ENCODE peak calls at places on chromosomes 6 and 20, in four cellular contexts. E is AG10803, W is thoracic aorta, X is fibroblast of lung. J is an unnamed sample.

GRCh38 chr20:1434571-1435336 is 31.9 kb downstream of the NSFL1C start:
- DNase-seq in E (peak), X (peak), W (no peak), J (peak)

GRCh38 chr6:33007831-33008395 is 1.5 kb downstream of the HLA-DOA start:
- DNase-seq in E (no peak), W (no peak), X (no peak), J (no peak)

GRCh38 chr20:61178431-61179080 is 73.5 kb upstream of the CDH4 start:
- DNase-seq in X (no peak), E (no peak), W (no peak), J (no peak)

GRCh38 chr20:51931321-51931720 is 129.0 kb upstream of the SALL4 start:
- DNase-seq in E (no peak), W (no peak), X (no peak), J (no peak)

GRCh38 chr20:44805991-44806729 is 4.2 kb downstream of the RIMS4 start:
- DNase-seq in W (peak), X (peak), E (peak), J (peak)

GRCh38 chr6:127606131-127606562 is 29.2 kb downstream of the C6orf58 start:
- DNase-seq in E (peak), X (peak), W (no peak), J (peak)

GRCh38 chr6:87574237-87574636 is 15.6 kb downstream of the RARS2 start:
- DNase-seq in E (no peak), X (no peak), W (no peak), J (no peak)

GRCh38 chr6:89799756-89800155 is 19.8 kb downstream of the MDN1 start:
- DNase-seq in X (no peak), E (no peak), W (no peak), J (no peak)

GRCh38 chr6:16759181-16759645 is 2.0 kb downstream of the ATXN1 start:
- DNase-seq in E (peak), W (no peak), X (no peak), J (peak)

GRCh38 chr20:40744494-40745175 is 55.6 kb upstream of the MAFB start:
- DNase-seq in W (no peak), E (no peak), X (no peak), J (no peak)

GRCh38 chr20:15951711-15952110 is 621.5 kb downstream of the KIF16B start:
- DNase-seq in W (no peak), X (no peak), E (no peak), J (no peak)

GRCh38 chr20:9508696-9509178 is 5.7 kb upstream of the LAMP5 start:
- DNase-seq in E (no peak), W (no peak), X (no peak), J (no peak)

GRCh38 chr6:90383212-90383611 is 86.6 kb upstream of the BACH2 start:
- DNase-seq in E (no peak), X (no peak), W (no peak), J (no peak)

GRCh38 chr20:53608071-53608455 is 14.4 kb upstream of the ZNF217 start:
- DNase-seq in E (no peak), X (no peak), W (no peak), J (no peak)

GRCh38 chr20:62025832-62026563 is 39.7 kb downstream of the TAF4 start:
- DNase-seq in W (no peak), E (peak), X (peak), J (peak)

GRCh38 chr20:63461364-63461763 is 11.1 kb downstream of the KCNQ2 start:
- DNase-seq in E (no peak), X (no peak), W (no peak), J (no peak)

GRCh38 chr6:134026597-134026996 is 25.8 kb downstream of the SLC2A12 start:
- DNase-seq in W (no peak), E (no peak), X (peak), J (peak)

GRCh38 chr20:37986873-37987601 is 46.2 kb downstream of the TTI1 start:
- DNase-seq in X (peak), W (peak), E (peak), J (peak)

GRCh38 chr6:143215363-143215762 is 154.7 kb downstream of the AIG1 start:
- DNase-seq in W (no peak), E (no peak), X (no peak), J (no peak)

GRCh38 chr20:39103732-39104131 is 141.6 kb downstream of the DHX35 start:
- DNase-seq in W (no peak), X (peak), E (peak), J (peak)

GRCh38 chr6:44731485-44732095 is 344.1 kb downstream of the CDC5L start:
- DNase-seq in W (no peak), E (no peak), X (no peak), J (no peak)

GRCh38 chr6:2225422-2226392 is 19.7 kb downstream of the GMDS start:
- DNase-seq in W (no peak), E (peak), X (no peak), J (peak)

GRCh38 chr6:134683783-134684765 is 265.8 kb downstream of the ALDH8A1 start:
- DNase-seq in E (peak), W (no peak), X (peak), J (peak)

GRCh38 chr6:103344554-103345163 is 1515.1 kb downstream of the HACE1 start:
- DNase-seq in X (no peak), E (no peak), W (no peak), J (no peak)

GRCh38 chr20:373171-373890 is 7.2 kb upstream of the TRIB3 start:
- DNase-seq in E (peak), W (no peak), X (peak), J (peak)

GRCh38 chr6:115947964-115948541 is 112.6 kb downstream of the FRK start:
- DNase-seq in X (no peak), E (no peak), W (no peak), J (no peak)

GRCh38 chr6:106066984-106067383 is 19.2 kb upstream of the PRDM1 start:
- DNase-seq in E (no peak), X (peak), W (no peak), J (no peak)

GRCh38 chr20:14582855-14583254 is 245.4 kb upstream of the FLRT3 start:
- DNase-seq in X (no peak), W (no peak), E (peak), J (no peak)

GRCh38 chr6:24599179-24599578 is 46.8 kb downstream of the KIAA0319 start:
- DNase-seq in W (no peak), X (no peak), E (no peak), J (no peak)

GRCh38 chr20:11907621-11908020 is 10.1 kb upstream of the BTBD3 start:
- DNase-seq in W (no peak), X (no peak), E (peak), J (peak)

GRCh38 chr6:162631546-162631945 is 96.0 kb downstream of the PRKN start:
- DNase-seq in W (no peak), E (no peak), X (peak), J (no peak)

GRCh38 chr6:106807946-106808611 is 166.4 kb downstream of the CD24 start:
- DNase-seq in W (no peak), E (no peak), X (no peak), J (no peak)

GRCh38 chr6:156689656-156690055 is 87.5 kb upstream of the ARID1B start:
- DNase-seq in E (no peak), X (no peak), W (no peak), J (no peak)

GRCh38 chr20:38728911-38729642 is 4.8 kb downstream of the SLC32A1 start:
- DNase-seq in X (no peak), E (no peak), W (no peak), J (no peak)

GRCh38 chr20:43755390-43755789 is 28.6 kb upstream of the GTSF1L start:
- DNase-seq in X (peak), W (no peak), E (peak), J (peak)

GRCh38 chr6:78589426-78589825 is 277.9 kb upstream of the IRAK1BP1 start:
- DNase-seq in E (peak), X (no peak), W (no peak), J (no peak)

GRCh38 chr20:24957326-24957996 is 8.4 kb downstream of the CST7 start:
- DNase-seq in E (no peak), W (no peak), X (no peak), J (no peak)

GRCh38 chr6:150078788-150079187 is 9.9 kb upstream of the ULBP3 start:
- DNase-seq in X (peak), E (no peak), W (no peak), J (no peak)

GRCh38 chr6:4018194-4019111 is 60.5 kb downstream of the FAM217A start:
- DNase-seq in W (peak), E (peak), X (peak), J (peak)
- TF ChIP-seq CTCF in W (peak), E (peak), X (peak), J (peak)

GRCh38 chr6:11974089-11974488 is 38.0 kb upstream of the HIVEP1 start:
- DNase-seq in X (peak), E (peak), W (no peak), J (peak)

GRCh38 chr6:11971154-11971553 is 41.0 kb upstream of the HIVEP1 start:
- DNase-seq in X (peak), E (peak), W (no peak), J (peak)

GRCh38 chr6:11972806-11973205 is 39.3 kb upstream of the HIVEP1 start:
- DNase-seq in E (peak), X (no peak), W (no peak), J (peak)

GRCh38 chr6:11972270-11972669 is 39.8 kb upstream of the HIVEP1 start:
- DNase-seq in E (no peak), X (no peak), W (no peak), J (no peak)

GRCh38 chr6:11973238-11973637 is 38.9 kb upstream of the HIVEP1 start:
- DNase-seq in W (no peak), X (no peak), E (no peak), J (no peak)
- H3K4me3 ChIP-seq in W (no peak), X (no peak), E (no peak), J (no peak)

GRCh38 chr20:33076662-33077398 is 2.6 kb upstream of the BPIFB4 start:
- DNase-seq in E (no peak), X (no peak), W (no peak), J (no peak)
- TF ChIP-seq CTCF in E (peak), X (peak), W (no peak), J (no peak)

GRCh38 chr20:3405139-3405538 is 2.3 kb downstream of the DNAAF9 start:
- DNase-seq in X (no peak), E (no peak), W (no peak), J (no peak)
- H3K4me3 ChIP-seq in X (peak), E (no peak), W (peak), J (no peak)

GRCh38 chr20:48295445-48295903 is 510.2 kb upstream of the SULF2 start:
- DNase-seq in X (peak), W (no peak), E (peak), J (peak)
- TF ChIP-seq CTCF in X (peak), W (peak), E (peak), J (no peak)

GRCh38 chr6:129767776-129768490 is 58.0 kb upstream of the ARHGAP18 start:
- DNase-seq in W (no peak), X (peak), E (no peak), J (no peak)

GRCh38 chr6:129765008-129765407 is 55.0 kb upstream of the ARHGAP18 start:
- DNase-seq in W (no peak), E (no peak), X (no peak), J (no peak)

GRCh38 chr6:129766959-129767728 is 57.2 kb upstream of the ARHGAP18 start:
- DNase-seq in W (no peak), X (peak), E (peak), J (peak)
- H3K4me3 ChIP-seq in W (peak), X (peak), E (peak), J (peak)

GRCh38 chr20:22723659-22724058 is 139.3 kb upstream of the FOXA2 start:
- DNase-seq in E (peak), X (no peak), W (no peak), J (peak)
- TF ChIP-seq CTCF in E (no peak), X (no peak), W (no peak), J (no peak)

DNA sequence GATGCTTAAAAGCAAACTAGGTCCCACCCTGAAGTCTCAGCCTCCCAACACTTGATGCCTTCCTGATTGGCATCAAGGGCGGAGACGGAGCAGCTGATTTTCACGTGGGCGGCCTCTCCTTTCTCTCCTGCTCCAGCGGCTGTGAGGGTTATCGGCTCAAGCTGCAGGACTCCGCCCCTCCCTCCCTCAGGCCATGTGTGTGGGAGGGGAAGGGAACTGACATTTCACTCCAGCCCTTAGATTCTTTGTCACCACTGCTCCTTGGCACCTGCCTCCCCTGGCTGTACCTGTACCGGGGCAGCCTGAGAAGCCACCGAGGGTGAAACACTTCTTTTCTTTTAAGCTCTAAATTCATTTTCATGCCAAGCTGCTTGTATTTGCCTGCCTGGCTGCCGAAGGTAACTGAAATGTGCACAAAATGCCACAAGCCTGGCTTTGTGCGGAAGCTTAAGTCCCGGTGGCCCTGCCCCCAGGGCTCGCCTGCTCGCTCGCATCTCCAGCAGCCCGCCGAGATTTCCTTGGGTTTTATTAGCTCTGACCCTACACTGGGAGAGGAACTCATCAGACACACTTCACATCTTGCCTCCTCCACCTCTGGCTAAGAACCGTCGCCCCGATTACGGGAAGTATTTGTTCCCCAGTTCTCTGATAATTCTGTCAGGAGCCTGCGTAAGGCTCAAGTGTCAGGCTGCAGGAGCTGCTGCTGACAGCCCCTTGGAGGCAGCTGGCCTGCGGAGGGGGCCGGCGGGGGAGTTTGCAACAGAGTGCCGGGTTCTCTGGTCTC is 9.6 kb upstream of the CPNE5 start:
- DNase-seq in X (no peak), E (no peak), W (no peak), J (no peak)
- H3K4me3 ChIP-seq in X (no peak), E (no peak), W (peak), J (no peak)